ENCODE peak calls at places on chromosomes 1 and 21, in five cellular contexts. S is left cardiac atrium; V is fibroblast of lung; M is stimulated activated naive CD8-positive, alpha-beta T cell treated with anti-CD3 and anti-CD28 coated beads, Interleukin-15, Interleukin-2, amounts not matched to agents 100 U/mL and 50 U/mL, for 24 hours; D is stimulated activated CD4-positive, alpha-beta T cell treated with anti-CD3 and anti-CD28 coated beads, Interleukin-12 subunit alpha, Interleukin-12 subunit beta, amount 100 ng/mL, for 4 hours. N is an unnamed sample.

GRCh38 chr21:21238882-21239400 is 240.7 kb downstream of the NCAM2 start:
- DNase-seq in S (no peak), V (peak; percentile 55), M (no peak), D (no peak), N (no peak)

GRCh38 chr1:179883739-179884138 is 1.7 kb downstream of the TOR1AIP1 start:
- DNase-seq in S (no peak), V (no peak), M (peak; percentile 46), D (peak; percentile 28), N (no peak)

GRCh38 chr21:42786884-42787283 is 92.5 kb downstream of the WDR4 start:
- DNase-seq in S (no peak), V (no peak), M (no peak), D (no peak), N (no peak)

GRCh38 chr1:232575524-232576040 is 54.4 kb downstream of the SIPA1L2 start:
- DNase-seq in S (no peak), V (peak; percentile 57), M (no peak), D (no peak), N (no peak)

GRCh38 chr1:47991187-47991586 is 6.0 kb downstream of the TRABD2B start:
- DNase-seq in S (no peak), V (peak; percentile 8), M (no peak), D (no peak), N (no peak)

GRCh38 chr1:19483261-19483660 is 2.1 kb downstream of the CAPZB start:
- DNase-seq in S (no peak), V (no peak), M (peak; percentile 49), D (no peak), N (no peak)

GRCh38 chr1:5067251-5067650 is 412.8 kb downstream of the AJAP1 start:
- DNase-seq in S (no peak), V (no peak), M (no peak), D (no peak), N (no peak)

GRCh38 chr1:60132985-60133673 is 59.6 kb upstream of the C1orf87 start:
- DNase-seq in S (no peak), V (peak; percentile 81), M (no peak), D (no peak), N (no peak)

GRCh38 chr1:163706915-163707314 is 385.2 kb downstream of the NUF2 start:
- DNase-seq in S (no peak), V (no peak), M (no peak), D (no peak), N (no peak)

GRCh38 chr1:157227700-157228099 is 89.5 kb upstream of the ETV3 start:
- DNase-seq in S (no peak), V (no peak), M (no peak), D (no peak), N (no peak)

GRCh38 chr1:2279210-2279639 is 51.1 kb downstream of the SKI start:
- DNase-seq in S (peak; percentile 82), V (peak; percentile 93), M (no peak), D (no peak), N (no peak)

GRCh38 chr21:41368361-41369104 is 6.7 kb downstream of the MX2 start:
- DNase-seq in S (no peak), V (no peak), M (no peak), D (no peak), N (no peak)

GRCh38 chr1:94698341-94698740 is 121.8 kb upstream of the SLC44A3 start:
- DNase-seq in S (no peak), V (no peak), M (no peak), D (no peak), N (no peak)

GRCh38 chr1:27394282-27394658 is 1.8 kb downstream of the GPR3 start:
- DNase-seq in S (no peak), V (no peak), M (no peak), D (no peak), N (no peak)

GRCh38 chr21:46322351-46323226 is 1.1 kb downstream of the C21orf58 start:
- DNase-seq in S (no peak), V (peak; percentile 24), M (peak; percentile 46), D (peak; percentile 9), N (no peak)

GRCh38 chr1:86200901-86201300 is 44.3 kb upstream of the COL24A1 start:
- DNase-seq in S (no peak), V (no peak), M (no peak), D (no peak), N (no peak)

GRCh38 chr1:25727819-25728286 is 72.1 kb upstream of the SELENON start:
- DNase-seq in S (peak; percentile 84), V (peak; percentile 27), M (no peak), D (no peak), N (no peak)

GRCh38 chr1:116990612-116991151 is 10.9 kb upstream of the CD101 start:
- DNase-seq in S (peak; percentile 90), V (peak; percentile 76), M (no peak), D (no peak), N (no peak)